ENCODE peak calls at places on chromosomes 5 and 9, in four cellular contexts. F is endodermal cell, V is body of pancreas, H is GM12865. R is an unnamed sample.

GRCh38 chr5:111779260-111780254 is 22.6 kb upstream of the NREP start:
- DNase-seq in V (no peak), F (no peak), H (no peak), R (no peak)

GRCh38 chr5:138177936-138178515 is 404 bp downstream of the BRD8 start:
- DNase-seq in F (peak), V (peak), H (peak), R (no peak)

GRCh38 chr9:90851444-90851843 is 49.8 kb downstream of the SYK start:
- DNase-seq in V (no peak), H (no peak), F (no peak), R (no peak)

GRCh38 chr5:160667160-160667559 is 184.9 kb downstream of the ATP10B start:
- DNase-seq in F (no peak), V (no peak), H (no peak), R (no peak)

GRCh38 chr5:143244000-143244736 is 159.3 kb downstream of the NR3C1 start:
- DNase-seq in V (peak), H (no peak), F (no peak), R (no peak)

GRCh38 chr9:89236955-89237573 is 58.4 kb upstream of the SHC3 start:
- DNase-seq in H (no peak), V (no peak), F (peak), R (no peak)

GRCh38 chr9:123561055-123561454 is 205.1 kb downstream of the CRB2 start:
- DNase-seq in H (no peak), F (peak), V (no peak), R (no peak)

GRCh38 chr9:107024193-107024592 is 161.2 kb downstream of the ZNF462 start:
- DNase-seq in H (peak), F (no peak), V (no peak), R (peak)

GRCh38 chr9:73548201-73548600 is 396.5 kb downstream of the ANXA1 start:
- DNase-seq in F (no peak), V (no peak), H (no peak), R (no peak)

GRCh38 chr9:92206490-92206889 is 87.0 kb downstream of the IARS1 start:
- DNase-seq in F (no peak), H (no peak), V (no peak), R (no peak)

GRCh38 chr5:17203329-17204132 is 13.9 kb upstream of the BASP1 start:
- DNase-seq in F (peak), H (peak), V (no peak), R (no peak)

GRCh38 chr5:172101547-172102225 is 86.3 kb downstream of the STK10 start:
- DNase-seq in H (no peak), V (no peak), F (no peak), R (no peak)

GRCh38 chr5:137752873-137753226 is 1.3 kb downstream of the HNRNPA0 start:
- DNase-seq in F (no peak), H (no peak), V (no peak), R (no peak)

GRCh38 chr9:134661299-134661698 is 19.7 kb downstream of the COL5A1 start:
- DNase-seq in H (no peak), V (no peak), F (no peak), R (no peak)

GRCh38 chr5:121138495-121138907 is 674.4 kb downstream of the PRR16 start:
- DNase-seq in V (no peak), H (no peak), F (no peak), R (no peak)

GRCh38 chr5:173239233-173239593 is 4.2 kb upstream of the NKX2-5 start:
- DNase-seq in H (no peak), V (no peak), F (no peak), R (no peak)

GRCh38 chr9:38443181-38443580 is 18.9 kb upstream of the IGFBPL1 start:
- DNase-seq in F (no peak), H (no peak), V (peak), R (no peak)

GRCh38 chr5:6447384-6448140 is 1.1 kb upstream of the UBE2QL1 start:
- DNase-seq in V (no peak), H (no peak), F (no peak), R (no peak)

GRCh38 chr9:94120854-94121376 is 36.7 kb downstream of the PTPDC1 start:
- DNase-seq in F (no peak), H (no peak), V (no peak), R (no peak)

GRCh38 chr9:89095755-89096154 is 82.9 kb downstream of the SHC3 start:
- DNase-seq in V (no peak), H (no peak), F (no peak), R (no peak)

GRCh38 chr5:73591698-73592501 is 26.4 kb downstream of the UTP15 start:
- DNase-seq in H (no peak), F (no peak), V (no peak), R (no peak)

GRCh38 chr9:111661802-111662491 is 542 bp downstream of the GNG10 start:
- DNase-seq in F (peak), H (peak), V (peak), R (no peak)

GRCh38 chr5:149433524-149434131 is 54.5 kb upstream of the IL17B start:
- DNase-seq in F (no peak), H (no peak), V (no peak), R (no peak)

GRCh38 chr9:105842023-105842644 is 147.8 kb downstream of the TMEM38B start:
- DNase-seq in F (peak), H (peak), V (peak), R (no peak)

GRCh38 chr9:130944510-130945058 is 5.5 kb upstream of the FIBCD1 start:
- DNase-seq in V (no peak), F (peak), H (no peak), R (no peak)
- TF ChIP-seq CTCF in V (no peak), F (no peak), H (no peak), R (no peak)

GRCh38 chr5:150497989-150498317 is 10.0 kb upstream of the NDST1 start:
- DNase-seq in V (no peak), H (no peak), F (no peak), R (no peak)
- H3K4me3 ChIP-seq in V (no peak), H (no peak), F (no peak), R (no peak)

DNA sequence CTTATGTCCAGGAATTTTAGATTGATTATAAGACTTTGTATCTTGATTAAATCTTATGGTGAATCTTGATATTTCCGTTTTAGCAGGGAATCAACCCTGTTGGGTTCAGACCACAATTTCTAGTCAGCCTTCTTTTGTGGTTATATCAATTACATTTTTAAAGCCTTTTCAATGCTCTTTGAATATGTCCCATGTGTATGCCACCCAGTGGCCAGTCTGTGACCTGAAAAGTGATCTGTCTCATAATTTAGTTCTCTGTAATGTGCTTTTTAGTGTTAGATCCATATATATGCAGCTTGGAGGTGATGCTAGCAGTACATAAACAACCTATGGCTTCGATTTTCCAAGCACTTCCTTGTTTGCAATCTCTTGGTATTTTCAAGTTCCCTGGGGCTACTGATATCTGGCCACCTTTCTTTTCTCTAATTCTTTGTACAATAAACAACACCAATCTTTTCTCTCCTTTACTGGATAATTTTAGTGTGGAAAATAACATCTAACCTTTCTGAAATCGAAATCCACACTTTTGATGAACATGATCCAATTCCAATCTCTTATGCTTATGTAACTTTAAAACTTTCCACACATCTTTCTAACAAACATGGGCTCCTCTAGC is 28.8 kb downstream of the PDE8B start:
- DNase-seq in F (no peak), V (no peak), H (peak), R (no peak)
- TF ChIP-seq CTCF in F (peak), V (peak), H (peak), R (peak)

GRCh38 chr9:12776775-12777055 is 1.9 kb downstream of the LURAP1L start:
- DNase-seq in H (no peak), V (no peak), F (no peak), R (no peak)
- H3K4me3 ChIP-seq in H (no peak), V (no peak), F (peak), R (no peak)

DNA sequence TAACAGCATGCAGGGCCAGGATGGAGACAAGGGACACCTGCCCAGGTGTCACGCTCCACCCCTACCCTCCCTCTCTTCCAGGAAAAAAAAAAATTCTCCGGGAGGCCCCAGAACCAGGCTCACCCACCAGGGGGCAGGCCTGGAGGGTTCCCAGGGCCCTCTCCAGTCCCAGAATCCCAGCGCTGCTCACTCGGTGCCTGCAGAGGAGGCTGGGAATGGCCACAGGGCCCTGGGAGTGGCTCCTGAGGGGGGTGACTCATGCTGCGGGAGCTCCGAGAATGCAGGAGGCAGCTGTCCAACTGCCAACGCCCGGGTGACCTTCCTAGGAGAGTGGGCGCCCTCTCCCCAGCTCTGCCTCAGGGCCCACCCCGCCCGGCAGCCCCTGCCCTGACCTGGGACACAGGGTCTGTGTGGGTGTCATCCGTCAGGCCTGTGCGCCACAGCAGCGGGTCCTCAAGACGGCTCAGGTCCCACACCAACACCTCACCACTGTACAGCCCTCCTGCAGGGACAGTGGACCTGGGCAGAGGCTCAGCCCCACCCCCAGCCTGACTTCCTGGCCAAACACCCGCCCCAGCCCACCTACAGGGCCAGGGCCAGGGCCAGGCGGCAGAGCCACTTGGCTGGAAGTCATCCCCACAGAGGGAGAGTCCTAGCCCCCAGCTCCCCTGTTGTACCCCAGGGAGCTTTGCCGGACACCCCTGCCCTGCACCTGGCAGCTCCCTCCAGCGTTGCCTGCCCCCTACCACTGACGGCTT is 21.2 kb downstream of the DYNC2I2 start:
- DNase-seq in V (peak), H (no peak), F (peak), R (no peak)
- TF ChIP-seq CTCF in V (peak), H (peak), F (peak), R (no peak)

GRCh38 chr5:91212336-91213092 is 170.6 kb downstream of the ARRDC3 start:
- DNase-seq in F (no peak), V (no peak), H (no peak), R (no peak)
- H3K4me3 ChIP-seq in F (no peak), V (no peak), H (no peak), R (no peak)

R was measured in GM12864.